ENCODE peak calls at places on chromosomes 13 and 19, in four cellular contexts. V is Peyer's patch, U is fibroblast of lung, A is mesendoderm. Q is an unnamed sample.

GRCh38 chr19:56972291-56972914 is 131.9 kb upstream of the PEG3 start:
- DNase-seq in V (no peak), U (no peak), A (no peak), Q (no peak)

GRCh38 chr13:106376411-106377112 is 158.9 kb downstream of the EFNB2 start:
- DNase-seq in V (no peak), U (peak; percentile 92), A (peak; percentile 33), Q (peak; percentile 93)

GRCh38 chr19:50311723-50312635 is 17.2 kb downstream of the KCNC3 start:
- DNase-seq in V (no peak), U (no peak), A (peak; percentile 78), Q (no peak)

GRCh38 chr19:35140207-35140897 is 1.7 kb downstream of the FXYD1 start:
- DNase-seq in V (no peak), U (no peak), A (no peak), Q (no peak)

GRCh38 chr19:38964738-38965137 is 10.8 kb downstream of the FBXO17 start:
- DNase-seq in V (no peak), U (no peak), A (no peak), Q (peak; percentile 31)

GRCh38 chr13:55653497-55653896 is 1487.2 kb upstream of the PRR20A start:
- DNase-seq in V (no peak), U (no peak), A (peak; percentile 78), Q (no peak)

GRCh38 chr13:65784088-65784816 is 1445.9 kb downstream of the PCDH9 start:
- DNase-seq in V (no peak), U (no peak), A (no peak), Q (no peak)

GRCh38 chr13:43269037-43269476 is 245.7 kb downstream of the DNAJC15 start:
- DNase-seq in V (no peak), U (peak; percentile 98), A (no peak), Q (peak; percentile 82)

GRCh38 chr19:35995655-35995993 is 636 bp downstream of the SDHAF1 start:
- DNase-seq in V (peak; percentile 65), U (peak; percentile 11), A (peak; percentile 82), Q (peak; percentile 68)

GRCh38 chr13:70310720-70311119 is 202.5 kb upstream of the KLHL1 start:
- DNase-seq in V (no peak), U (peak; percentile 11), A (peak; percentile 66), Q (no peak)

GRCh38 chr19:15161028-15161984 is 39.5 kb downstream of the NOTCH3 start:
- DNase-seq in V (no peak), U (no peak), A (peak; percentile 29), Q (peak; percentile 37)

GRCh38 chr13:100176781-100177389 is 88.0 kb downstream of the PCCA start:
- DNase-seq in V (no peak), U (peak; percentile 56), A (no peak), Q (no peak)

GRCh38 chr13:113730831-113731191 is 28.2 kb upstream of the TMEM255B start:
- DNase-seq in V (peak; percentile 32), U (no peak), A (no peak), Q (no peak)

GRCh38 chr19:47613165-47614146 is 4.5 kb downstream of the BICRA start:
- DNase-seq in V (no peak), U (peak; percentile 32), A (peak; percentile 98), Q (peak; percentile 89)

GRCh38 chr19:29672933-29673336 is 7.7 kb downstream of the PLEKHF1 start:
- DNase-seq in V (no peak), U (no peak), A (no peak), Q (no peak)

GRCh38 chr19:47322048-47322447 is 9.9 kb upstream of the C5AR2 start:
- DNase-seq in V (no peak), U (no peak), A (no peak), Q (no peak)

GRCh38 chr19:40348961-40349507 is 539 bp downstream of the PLD3 start:
- DNase-seq in V (no peak), U (peak; percentile 65), A (peak; percentile 44), Q (peak; percentile 54)

GRCh38 chr19:11152318-11153062 is 3.1 kb downstream of the SPC24 start:
- DNase-seq in V (peak; percentile 66), U (peak; percentile 92), A (no peak), Q (no peak)

GRCh38 chr13:43558942-43559341 is 227.8 kb downstream of the ENOX1 start:
- DNase-seq in V (no peak), U (peak; percentile 30), A (no peak), Q (no peak)

GRCh38 chr13:19634129-19634740 is 776 bp downstream of the MPHOSPH8 start:
- DNase-seq in V (no peak), U (peak; percentile 55), A (peak; percentile 57), Q (peak; percentile 42)

GRCh38 chr13:84867246-84867645 is 932.0 kb downstream of the SLITRK6 start:
- DNase-seq in V (no peak), U (no peak), A (peak; percentile 48), Q (no peak)

GRCh38 chr13:42990991-42991891 is 800 bp downstream of the EPSTI1 start:
- DNase-seq in V (no peak), U (no peak), A (no peak), Q (no peak)

GRCh38 chr13:93259527-93260080 is 33.0 kb downstream of the GPC6 start:
- DNase-seq in V (no peak), U (no peak), A (no peak), Q (no peak)

GRCh38 chr13:113144255-113144629 is 14.2 kb upstream of the PROZ start:
- DNase-seq in V (no peak), U (no peak), A (no peak), Q (no peak)

GRCh38 chr19:14632286-14632685 is 42.4 kb downstream of the ADGRE3 start:
- DNase-seq in V (no peak), U (peak; percentile 4), A (peak; percentile 41), Q (no peak)

GRCh38 chr13:42007844-42008243 is 40.6 kb upstream of the DGKH start:
- DNase-seq in V (no peak), U (peak; percentile 33), A (no peak), Q (no peak)

GRCh38 chr13:60583911-60584753 is 187.1 kb downstream of the TDRD3 start:
- DNase-seq in V (no peak), U (peak; percentile 58), A (peak; percentile 83), Q (peak; percentile 69)
- H3K4me3 ChIP-seq in V (no peak overlapping the region), U (no peak overlapping the region), A (no peak overlapping the region), Q (no peak overlapping the region)

GRCh38 chr19:4472174-4472974 is at the start of gene HDGFL2:
- DNase-seq in V (peak; percentile 98), U (no peak), A (no peak), Q (no peak)
- H3K27ac ChIP-seq in V (peak within 1 kb of the TSS; percentile 89), U (peak within 1 kb of the TSS; percentile 77), A (peak within 1 kb of the TSS; percentile 55), Q (peak within 1 kb of the TSS; percentile 29)

DNA sequence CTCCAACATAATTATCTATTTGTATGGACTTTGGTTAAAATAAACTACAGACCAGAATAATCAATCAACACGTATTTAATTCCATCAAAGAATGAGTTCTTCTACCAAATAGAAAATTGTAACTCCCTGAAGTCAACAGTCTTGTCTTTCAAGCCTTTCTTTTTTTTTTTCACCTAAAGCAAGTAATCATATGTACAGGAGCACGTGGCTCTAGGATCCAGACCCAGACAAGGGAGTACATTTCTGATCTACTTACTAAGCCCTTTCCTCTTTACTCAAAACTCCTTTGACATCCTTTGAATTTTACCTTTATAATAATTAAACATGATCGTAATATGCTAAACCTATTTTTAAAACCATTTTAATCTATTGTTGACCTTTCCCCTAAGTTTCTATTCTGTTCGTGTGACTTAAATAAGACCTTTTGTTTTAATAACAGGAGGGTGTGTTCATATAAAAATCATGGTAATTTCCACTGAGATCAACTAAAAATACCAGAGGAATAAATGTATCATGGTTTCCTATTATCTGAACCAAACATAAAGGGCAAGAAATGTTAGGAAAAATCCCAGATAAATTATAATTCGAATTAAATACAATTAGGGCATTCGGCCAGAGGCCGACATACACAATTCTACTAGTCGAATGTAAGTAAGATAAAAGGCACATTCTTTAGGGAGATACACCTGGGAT is 1.7 kb downstream of the SLC7A1 start:
- DNase-seq in V (no peak), U (no peak), A (no peak), Q (no peak)
- H3K4me3 ChIP-seq in V (no peak overlapping the region), U (peak overlapping the region; percentile 91), A (peak overlapping the region; percentile 86), Q (peak overlapping the region; percentile 98)

GRCh38 chr13:45339867-45340266 is 1.1 kb downstream of the TPT1 start:
- DNase-seq in V (no peak), U (no peak), A (no peak), Q (no peak)

GRCh38 chr13:45336025-45336800 is 4.8 kb downstream of the TPT1 start:
- DNase-seq in V (no peak), U (no peak), A (no peak), Q (no peak)

GRCh38 chr13:45337395-45337794 is 3.6 kb downstream of the TPT1 start:
- DNase-seq in V (no peak), U (no peak), A (no peak), Q (no peak)

GRCh38 chr13:45339399-45339798 is 1.6 kb downstream of the TPT1 start:
- DNase-seq in V (no peak), U (no peak), A (no peak), Q (no peak)

GRCh38 chr13:45337803-45338202 is 3.2 kb downstream of the TPT1 start:
- DNase-seq in V (no peak), U (no peak), A (no peak), Q (no peak)
- H3K27ac ChIP-seq in V (no peak overlapping the region), U (no peak overlapping the region), A (no peak overlapping the region), Q (no peak overlapping the region)

GRCh38 chr13:108269601-108270328 is at the start of gene TNFSF13B:
- DNase-seq in V (peak; percentile 60), U (peak; percentile 59), A (peak; percentile 74), Q (no peak)

GRCh38 chr13:108268713-108269112 is 805 bp upstream of the TNFSF13B start:
- DNase-seq in V (no peak), U (no peak), A (no peak), Q (no peak)

GRCh38 chr13:108267338-108267737 is 2.2 kb upstream of the TNFSF13B start:
- DNase-seq in V (no peak), U (no peak), A (no peak), Q (no peak)

GRCh38 chr13:108272333-108272732 is 2.8 kb downstream of the TNFSF13B start:
- DNase-seq in V (no peak), U (peak; percentile 45), A (no peak), Q (no peak)

GRCh38 chr13:108270442-108270841 is 924 bp downstream of the TNFSF13B start:
- DNase-seq in V (no peak), U (no peak), A (no peak), Q (no peak)
- H3K4me3 ChIP-seq in V (peak overlapping the region; percentile 42), U (peak overlapping the region; percentile 61), A (no peak overlapping the region), Q (no peak overlapping the region)

Q was measured in SJSA1.